ENCODE peak calls at places on chromosomes 13 and 19, in seven cellular contexts. D, U, Q, C, L, P and N are unnamed samples. For H3K4me1, the result is how much of the 10 kb centered on the place peaks cover.

GRCh38 chr19:30310806-30311121 is 61.4 kb upstream of the ZNF536 start:
- DNase-seq in Q (no peak), C (no peak), P (no peak), U (no peak), D (no peak), L (no peak), N (no peak)

GRCh38 chr19:47190167-47190727 is 40.8 kb downstream of the BBC3 start:
- DNase-seq in P (peak), L (peak), Q (peak), D (no peak), U (no peak), C (peak), N (peak)

GRCh38 chr13:29958476-29958875 is 108.1 kb upstream of the UBL3 start:
- DNase-seq in D (no peak), U (no peak), Q (no peak), L (no peak), P (no peak), C (no peak), N (no peak)

GRCh38 chr13:23871616-23872220 is 17.5 kb downstream of the MIPEP start:
- DNase-seq in D (no peak), L (no peak), Q (peak), P (peak), C (peak), U (no peak), N (peak)

GRCh38 chr13:110047511-110047910 is 259.4 kb downstream of the COL4A1 start:
- DNase-seq in L (no peak), P (no peak), C (no peak), Q (peak), D (no peak), U (no peak), N (peak)

GRCh38 chr13:83752141-83752540 is 130.1 kb downstream of the SLITRK1 start:
- DNase-seq in Q (no peak), P (no peak), D (no peak), L (no peak), U (no peak), C (peak), N (no peak)

GRCh38 chr19:3670796-3671679 is 29.2 kb downstream of the PIP5K1C start:
- DNase-seq in Q (no peak), U (no peak), L (no peak), P (peak), C (no peak), D (no peak), N (peak)

GRCh38 chr13:112137144-112137543 is 70.2 kb downstream of the SOX1 start:
- DNase-seq in P (no peak), Q (no peak), D (no peak), L (no peak), C (no peak), U (no peak), N (no peak)

GRCh38 chr19:4539697-4540581 is at the start of gene LRG1:
- DNase-seq in L (no peak), Q (no peak), U (no peak), D (peak), P (peak), C (peak), N (peak)

GRCh38 chr13:111007209-111007608 is 92.3 kb upstream of the ANKRD10 start:
- DNase-seq in L (no peak), P (no peak), Q (no peak), D (no peak), U (no peak), C (no peak), N (no peak)

GRCh38 chr13:99371956-99372355 is 64.8 kb upstream of the GPR183 start:
- DNase-seq in D (no peak), Q (no peak), P (no peak), L (no peak), C (no peak), U (no peak), N (no peak)

GRCh38 chr13:97826421-97826965 is 127.0 kb upstream of the IPO5 start:
- DNase-seq in P (no peak), U (no peak), L (no peak), Q (no peak), D (no peak), C (no peak), N (no peak)

GRCh38 chr19:8340341-8341096 is 2.5 kb downstream of the KANK3 start:
- DNase-seq in P (peak), U (no peak), C (no peak), D (no peak), Q (peak), L (no peak), N (peak)

GRCh38 chr19:3358919-3359849 is 7.2 kb upstream of the NFIC start:
- DNase-seq in U (no peak), L (no peak), D (no peak), P (peak), Q (peak), C (no peak), N (no peak)

GRCh38 chr13:24050292-24050711 is 110.2 kb upstream of the SPATA13 start:
- DNase-seq in P (no peak), U (no peak), D (no peak), Q (no peak), L (no peak), C (no peak), N (no peak)

GRCh38 chr13:110306340-110306959 is 507 bp downstream of the COL4A1 start:
- DNase-seq in D (no peak), P (no peak), Q (peak), L (no peak), C (no peak), U (no peak), N (peak)

GRCh38 chr19:40280608-40281221 is 4.4 kb downstream of the AKT2 start:
- DNase-seq in Q (no peak), U (no peak), P (no peak), C (no peak), L (no peak), D (no peak), N (no peak)

DNA sequence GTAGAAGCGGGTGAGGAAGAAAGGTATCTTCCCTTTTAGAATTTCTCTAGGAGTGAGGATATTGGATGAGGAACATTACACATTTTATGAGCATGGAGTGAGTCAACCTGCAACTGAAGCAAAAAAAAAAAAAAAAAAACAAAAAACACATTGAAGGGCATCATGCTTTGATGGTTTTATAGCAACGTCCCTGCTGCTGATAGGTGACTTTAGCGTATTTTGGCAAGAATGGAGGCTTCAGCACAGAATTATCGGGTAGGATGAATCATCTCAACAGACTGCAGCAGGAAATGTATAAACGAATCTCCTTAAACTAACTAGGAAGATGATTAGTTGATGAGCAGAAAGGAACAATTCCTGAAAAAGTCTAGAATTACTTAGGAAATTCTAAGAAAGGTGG is 1359.6 kb upstream of the ATXN8OS start:
- DNase-seq in D (no peak), L (peak), P (no peak), U (no peak), C (no peak), Q (no peak), N (peak)
- H2AFZ ChIP-seq in D (no peak), L (no peak), P (peak), U (no peak), C (no peak), Q (no peak), N (no peak)

GRCh38 chr13:25872871-25873607 is 178.8 kb downstream of the SHISA2 start:
- DNase-seq in Q (no peak), U (no peak), D (no peak), P (no peak), C (no peak), L (no peak), N (no peak)

GRCh38 chr13:25874064-25874737 is 177.6 kb downstream of the SHISA2 start:
- DNase-seq in L (no peak), C (no peak), P (no peak), Q (no peak), U (no peak), D (no peak), N (no peak)

GRCh38 chr13:25871389-25872125 is 180.3 kb downstream of the SHISA2 start:
- DNase-seq in L (no peak), P (no peak), D (no peak), U (no peak), C (no peak), Q (no peak), N (no peak)

GRCh38 chr13:25876256-25876655 is 175.6 kb downstream of the SHISA2 start:
- DNase-seq in L (no peak), D (no peak), P (no peak), Q (no peak), U (no peak), C (no peak), N (no peak)

GRCh38 chr13:25874907-25875306 is 176.9 kb downstream of the SHISA2 start:
- DNase-seq in D (no peak), C (no peak), P (no peak), Q (no peak), L (no peak), U (no peak), N (no peak)
- TF ChIP-seq MAX in D (no peak), C (no peak), P (no peak), Q (no peak), L (no peak), U (no peak), N (no peak)

DNA sequence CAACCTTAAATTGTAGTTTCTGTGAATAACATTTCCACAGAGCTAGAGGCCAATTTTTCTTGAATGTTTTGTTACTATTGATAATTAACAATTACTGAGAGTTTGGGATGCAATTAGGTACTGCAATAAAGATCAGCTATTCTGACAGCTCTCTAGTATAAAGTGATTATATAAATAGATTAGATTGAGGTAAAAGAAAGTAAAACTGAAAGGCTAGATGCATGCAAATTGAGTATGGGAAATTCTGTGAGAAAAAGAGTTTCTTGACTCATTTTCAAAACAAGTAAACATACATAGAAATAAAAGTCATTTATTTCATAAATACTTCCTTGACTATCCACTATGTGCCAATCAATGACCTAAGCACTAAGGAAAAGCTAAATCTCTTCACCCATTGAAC is 1087.5 kb upstream of the ATXN8OS start:
- DNase-seq in P (no peak), L (no peak), Q (no peak), C (no peak), U (no peak), D (no peak), N (no peak)
- H3K4me1 ChIP-seq in P (under half), L (under half), Q (under half), C (under half), U (under half), D (under half), N (under half)

GRCh38 chr19:35120898-35121297 is 5.3 kb downstream of the FXYD3 start:
- DNase-seq in C (no peak), Q (no peak), L (no peak), U (no peak), D (no peak), P (no peak), N (no peak)
- H2AFZ ChIP-seq in C (no peak), Q (no peak), L (no peak), U (no peak), D (no peak), P (no peak), N (no peak)

GRCh38 chr19:1452802-1453524 is 3.0 kb downstream of the APC2 start:
- DNase-seq in D (no peak), U (no peak), Q (no peak), L (no peak), P (no peak), C (no peak), N (no peak)
- TF ChIP-seq MAX in D (no peak), U (no peak), Q (no peak), L (no peak), P (no peak), C (no peak), N (no peak)